ENCODE peak calls at places on chromosomes 5 and 9, in four cellular contexts. B is stimulated activated CD4-positive, alpha-beta T cell treated with anti-CD3 and anti-CD28 coated beads, Interleukin-4, amount 100 ng/mL, for 48 hours; N is NCI-H1930; Q is amniotic epithelial cell. V is an unnamed sample.

GRCh38 chr5:163135849-163136248 is 301.5 kb upstream of the CCNG1 start:
- DNase-seq in B (no peak), N (no peak), Q (no peak), V (no peak)

GRCh38 chr9:5375091-5375490 is 35.4 kb upstream of the RLN1 start:
- DNase-seq in Q (no peak), B (peak), N (no peak), V (no peak)

GRCh38 chr9:109117856-109118801 is 1.6 kb downstream of the TMEM245 start:
- DNase-seq in B (peak), N (no peak), Q (peak), V (peak)

GRCh38 chr9:130912932-130913598 is 16.5 kb upstream of the QRFP start:
- DNase-seq in Q (no peak), N (no peak), B (no peak), V (peak)

GRCh38 chr5:81760521-81760920 is 9.6 kb upstream of the SSBP2 start:
- DNase-seq in N (no peak), Q (no peak), B (no peak), V (no peak)

GRCh38 chr5:132215329-132215728 is 12.3 kb downstream of the P4HA2 start:
- DNase-seq in B (no peak), N (no peak), Q (peak), V (peak)

GRCh38 chr9:13461588-13461987 is 182.1 kb upstream of the MPDZ start:
- DNase-seq in N (no peak), Q (no peak), B (no peak), V (no peak)

GRCh38 chr5:43117092-43117491 is 3.6 kb upstream of the ZNF131 start:
- DNase-seq in B (no peak), N (no peak), Q (no peak), V (no peak)

GRCh38 chr5:68245325-68245724 is 29.8 kb downstream of the PIK3R1 start:
- DNase-seq in Q (no peak), N (no peak), B (no peak), V (peak)

GRCh38 chr5:139690385-139691274 is 42.5 kb downstream of the CXXC5 start:
- DNase-seq in Q (peak), B (no peak), N (no peak), V (peak)

GRCh38 chr9:136666364-136667216 is 3.9 kb downstream of the EGFL7 start:
- DNase-seq in Q (no peak), N (no peak), B (no peak), V (no peak)

GRCh38 chr5:135177591-135177990 is 143.6 kb upstream of the PITX1 start:
- DNase-seq in B (no peak), Q (no peak), N (no peak), V (no peak)

GRCh38 chr5:134530375-134531077 is 5.1 kb downstream of the JADE2 start:
- DNase-seq in B (no peak), Q (no peak), N (no peak), V (peak)

GRCh38 chr9:138015021-138015829 is 137.6 kb downstream of the CACNA1B start:
- DNase-seq in B (no peak), N (no peak), Q (no peak), V (no peak)

GRCh38 chr5:178100774-178101173 is 12.6 kb upstream of the N4BP3 start:
- DNase-seq in Q (no peak), N (no peak), B (no peak), V (no peak)